ENCODE peak calls at places on chromosome 7, in four cellular contexts. N is mesendoderm, Y is H1, L is IMR-90. Q is an unnamed sample. For H3K36me3, the result is how much of the 10 kb centered on the place peaks cover.

GRCh38 chr7:155860840-155861479 is 48.7 kb upstream of the SHH start:
- DNase-seq in L (peak), N (no peak), Y (no peak), Q (no peak)

GRCh38 chr7:142376356-142376997 is 118.6 kb upstream of the PRSS58 start:
- DNase-seq in Y (no peak), L (no peak), N (peak), Q (no peak)

GRCh38 chr7:46583606-46584005 is 662.5 kb upstream of the IGFBP3 start:
- DNase-seq in Y (no peak), N (no peak), L (no peak), Q (no peak)

GRCh38 chr7:149865437-149865836 is 8.3 kb upstream of the ATP6V0E2 start:
- DNase-seq in Y (no peak), L (peak), N (no peak), Q (no peak)

GRCh38 chr7:134890246-134891240 is 95.8 kb upstream of the AGBL3 start:
- DNase-seq in N (peak), Y (no peak), L (peak), Q (no peak)

GRCh38 chr7:87144173-87144657 is 8.0 kb upstream of the DMTF1 start:
- DNase-seq in N (no peak), Y (no peak), L (no peak), Q (no peak)

GRCh38 chr7:149670288-149670687 is 103.1 kb downstream of the ZNF467 start:
- DNase-seq in N (no peak), L (peak), Y (no peak), Q (no peak)

GRCh38 chr7:129925416-129926002 is 27.3 kb downstream of the UBE2H start:
- DNase-seq in Y (peak), L (peak), N (no peak), Q (no peak)

GRCh38 chr7:55185941-55186609 is 167.3 kb downstream of the EGFR start:
- DNase-seq in N (peak), Y (peak), L (peak), Q (no peak)
- H2BK120ac ChIP-seq in N (no peak), Y (no peak), L (peak), Q (no peak)

DNA sequence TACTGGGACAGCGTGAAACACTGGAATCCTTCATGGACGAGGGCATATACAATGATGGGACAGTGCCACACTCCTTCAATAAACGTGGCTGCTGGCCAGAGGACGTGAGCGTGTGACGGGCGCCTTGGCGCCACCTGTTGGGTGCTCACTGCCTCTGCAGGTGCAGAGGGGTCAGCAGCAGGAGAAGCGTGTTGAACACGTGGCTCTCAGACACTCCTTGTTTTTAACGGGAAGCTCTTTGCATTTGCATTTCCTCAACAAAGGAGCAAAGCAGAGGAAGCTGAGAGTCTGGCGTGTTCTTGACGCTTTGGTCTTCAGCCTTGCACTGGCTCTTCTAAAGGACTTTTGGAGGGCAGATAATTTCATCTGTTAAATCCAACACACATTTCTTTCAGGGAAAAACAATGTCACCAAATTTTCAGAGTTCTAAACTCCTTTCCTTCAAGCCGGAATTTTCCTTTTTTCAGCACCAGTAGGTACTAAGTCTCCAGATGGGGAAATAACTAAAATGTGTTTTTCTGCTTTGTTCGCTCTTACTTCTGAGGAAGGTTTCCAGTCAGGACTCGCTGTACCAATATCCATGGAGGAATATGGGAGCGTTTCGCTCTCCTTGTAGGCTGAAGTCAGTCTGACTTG is 2.9 kb upstream of the GET4 start:
- DNase-seq in L (peak), Y (peak), N (peak), Q (peak)
- H2BK15ac ChIP-seq in L (no peak), Y (no peak), N (no peak), Q (no peak)

GRCh38 chr7:67364441-67365017 is 367.9 kb downstream of the TYW1 start:
- DNase-seq in Y (peak), L (no peak), N (no peak), Q (no peak)

GRCh38 chr7:67359900-67360299 is 363.3 kb downstream of the TYW1 start:
- DNase-seq in L (no peak), Y (no peak), N (peak), Q (no peak)

GRCh38 chr7:67361150-67361549 is 364.5 kb downstream of the TYW1 start:
- DNase-seq in L (no peak), Y (no peak), N (no peak), Q (no peak)
- H3K36me3 ChIP-seq in L (under half), Y (under half), N (under half), Q (under half)

DNA sequence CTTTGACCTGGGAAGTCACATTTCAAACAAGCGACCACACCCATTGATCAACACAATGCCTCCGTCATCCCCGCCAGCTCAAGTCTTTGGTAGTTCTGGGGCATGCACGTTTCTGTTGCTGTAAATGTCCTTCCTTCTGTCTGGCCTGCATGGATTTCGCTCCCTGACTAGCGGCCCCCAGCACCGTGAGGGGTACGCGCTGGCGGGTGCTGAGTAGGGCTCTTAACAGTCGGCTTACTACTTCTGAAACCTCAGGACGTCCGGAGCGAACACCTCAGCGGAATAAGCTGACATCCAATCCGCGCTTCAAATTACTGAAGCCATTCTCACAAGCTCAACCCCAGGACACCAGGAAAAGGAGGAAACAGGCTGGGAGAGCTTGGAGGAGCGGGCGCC is 505 bp downstream of the NUDCD3 start:
- DNase-seq in N (no peak), L (peak), Y (no peak), Q (no peak)
- H2BK120ac ChIP-seq in N (no peak), L (no peak), Y (no peak), Q (no peak)

GRCh38 chr7:9302436-9302835 is 869.0 kb downstream of the NXPH1 start:
- DNase-seq in N (no peak), L (no peak), Y (no peak), Q (no peak)
- H2BK15ac ChIP-seq in N (no peak), L (no peak), Y (no peak), Q (no peak)

GRCh38 chr7:76057103-76057812 is 9.4 kb downstream of the MDH2 start:
- DNase-seq in L (no peak), N (no peak), Y (no peak), Q (no peak)
- H3K36me3 ChIP-seq in L (half or more), N (under half), Y (half or more), Q (under half)

GRCh38 chr7:24024276-24024675 is 259.7 kb upstream of the NPY start:
- DNase-seq in Y (no peak), L (no peak), N (no peak), Q (no peak)
- H2BK120ac ChIP-seq in Y (no peak), L (peak), N (no peak), Q (no peak)

DNA sequence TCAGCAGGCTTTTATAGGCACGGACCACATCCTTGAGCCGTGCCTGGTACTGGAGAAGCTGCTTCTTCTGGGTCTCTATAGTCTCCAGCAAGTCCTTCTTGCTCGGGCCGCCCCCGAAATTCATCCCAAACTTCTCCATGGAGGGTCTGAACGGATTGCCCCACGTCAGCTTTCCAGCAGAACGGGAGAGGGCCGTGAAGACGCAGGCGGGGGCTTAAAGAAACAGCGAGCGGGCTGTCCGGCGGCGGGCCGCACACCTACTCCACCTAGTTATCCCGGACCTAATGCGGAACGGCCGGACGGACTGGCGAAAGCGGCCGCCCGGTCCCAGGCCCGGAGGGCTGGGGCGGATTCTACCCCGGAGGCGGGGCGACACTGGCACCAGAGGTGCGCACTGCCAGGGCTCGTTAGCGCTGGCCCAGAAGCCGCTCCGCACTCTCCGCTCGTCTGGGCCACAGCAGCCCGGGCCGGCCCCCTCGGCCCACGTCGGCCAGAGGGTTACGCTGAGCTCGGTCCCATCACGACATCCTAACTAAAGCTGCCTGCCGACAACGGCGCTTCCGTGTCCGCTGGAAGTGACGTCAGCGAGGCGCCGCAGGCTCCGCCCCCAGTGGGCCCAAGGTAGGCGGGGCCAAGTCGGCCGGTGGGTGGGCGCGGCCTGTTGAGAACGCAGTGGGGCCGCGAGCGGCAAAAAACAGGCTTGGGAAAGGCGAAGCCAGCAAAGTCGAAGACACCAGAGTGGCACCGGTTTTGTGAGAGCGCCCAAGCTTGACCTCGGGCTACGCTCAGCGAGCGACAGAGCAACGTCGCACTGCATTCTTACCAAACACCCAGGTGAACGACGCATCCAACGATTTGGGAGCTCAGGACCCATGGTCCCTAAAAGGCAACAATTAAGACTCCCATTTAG is at the start of gene GCC1:
- DNase-seq in L (peak), N (peak), Y (peak), Q (peak)
- H2BK15ac ChIP-seq in L (peak), N (no peak), Y (peak), Q (no peak)

Q was measured in neuronal stem cell.